ENCODE peak calls at places on chromosomes 11 and 22, in four cellular contexts. X is mesenchymal stem cell, N is GM23248, O is endodermal cell. P is an unnamed sample.

GRCh38 chr22:45336971-45337431 is 27.3 kb downstream of the FAM118A start:
- DNase-seq in N (peak), X (no peak), O (no peak), P (no peak)

GRCh38 chr11:131468565-131468964 is 98.2 kb downstream of the NTM start:
- DNase-seq in O (no peak), X (no peak), N (peak), P (no peak)

GRCh38 chr22:42863349-42863911 is 6.4 kb upstream of the ARFGAP3 start:
- DNase-seq in N (peak), O (no peak), X (peak), P (peak)

GRCh38 chr11:27462543-27462942 is 10.0 kb downstream of the LGR4 start:
- DNase-seq in X (no peak), O (no peak), N (peak), P (no peak)

GRCh38 chr11:5514841-5515240 is 1.7 kb downstream of the UBQLNL start:
- DNase-seq in O (no peak), N (no peak), X (no peak), P (no peak)

GRCh38 chr22:26648761-26649363 is 8.5 kb upstream of the MIAT start:
- DNase-seq in X (peak), O (no peak), N (no peak), P (peak)

GRCh38 chr11:35812850-35813249 is 131.0 kb upstream of the LDLRAD3 start:
- DNase-seq in O (no peak), X (no peak), N (no peak), P (no peak)

GRCh38 chr11:990101-990500 is 46.4 kb downstream of the MUC6 start:
- DNase-seq in N (no peak), O (no peak), X (no peak), P (no peak)

GRCh38 chr22:46442217-46442853 is 95.1 kb downstream of the CELSR1 start:
- DNase-seq in O (peak), N (no peak), X (no peak), P (no peak)

GRCh38 chr11:116505466-116506247 is 267.1 kb downstream of the BUD13 start:
- DNase-seq in X (no peak), O (peak), N (no peak), P (no peak)

GRCh38 chr11:30420233-30420787 is 97.4 kb downstream of the ARL14EP start:
- DNase-seq in X (no peak), N (no peak), O (no peak), P (no peak)

GRCh38 chr11:6655020-6655789 is 404 bp downstream of the DCHS1 start:
- DNase-seq in N (peak), O (peak), X (peak), P (no peak)

GRCh38 chr11:117492578-117493251 is 165.1 kb downstream of the CEP164 start:
- DNase-seq in X (no peak), O (peak), N (no peak), P (no peak)

GRCh38 chr22:50719814-50720300 is 18.1 kb upstream of the ACR start:
- DNase-seq in X (no peak), N (no peak), O (no peak), P (no peak)

GRCh38 chr22:47060718-47061117 is 298.3 kb downstream of the TBC1D22A start:
- DNase-seq in X (no peak), O (no peak), N (no peak), P (no peak)

GRCh38 chr11:71210861-71211260 is 41.5 kb downstream of the SHANK2 start:
- DNase-seq in O (no peak), N (no peak), X (no peak), P (no peak)

GRCh38 chr11:78379039-78379670 is 38.5 kb downstream of the GAB2 start:
- DNase-seq in N (peak), X (no peak), O (no peak), P (no peak)

GRCh38 chr22:19103881-19104821 is 18.1 kb downstream of the DGCR2 start:
- DNase-seq in X (peak), O (no peak), N (peak), P (no peak)

GRCh38 chr22:41844036-41844435 is 11.1 kb downstream of the SREBF2 start:
- DNase-seq in N (no peak), X (no peak), O (no peak), P (no peak)

GRCh38 chr22:41847300-41847699 is 14.4 kb downstream of the SREBF2 start:
- DNase-seq in X (no peak), N (no peak), O (no peak), P (peak)

GRCh38 chr22:41846268-41847002 is 13.5 kb downstream of the SREBF2 start:
- DNase-seq in O (peak), N (no peak), X (no peak), P (no peak)

GRCh38 chr22:41844513-41844912 is 11.6 kb downstream of the SREBF2 start:
- DNase-seq in O (no peak), X (no peak), N (no peak), P (no peak)

DNA sequence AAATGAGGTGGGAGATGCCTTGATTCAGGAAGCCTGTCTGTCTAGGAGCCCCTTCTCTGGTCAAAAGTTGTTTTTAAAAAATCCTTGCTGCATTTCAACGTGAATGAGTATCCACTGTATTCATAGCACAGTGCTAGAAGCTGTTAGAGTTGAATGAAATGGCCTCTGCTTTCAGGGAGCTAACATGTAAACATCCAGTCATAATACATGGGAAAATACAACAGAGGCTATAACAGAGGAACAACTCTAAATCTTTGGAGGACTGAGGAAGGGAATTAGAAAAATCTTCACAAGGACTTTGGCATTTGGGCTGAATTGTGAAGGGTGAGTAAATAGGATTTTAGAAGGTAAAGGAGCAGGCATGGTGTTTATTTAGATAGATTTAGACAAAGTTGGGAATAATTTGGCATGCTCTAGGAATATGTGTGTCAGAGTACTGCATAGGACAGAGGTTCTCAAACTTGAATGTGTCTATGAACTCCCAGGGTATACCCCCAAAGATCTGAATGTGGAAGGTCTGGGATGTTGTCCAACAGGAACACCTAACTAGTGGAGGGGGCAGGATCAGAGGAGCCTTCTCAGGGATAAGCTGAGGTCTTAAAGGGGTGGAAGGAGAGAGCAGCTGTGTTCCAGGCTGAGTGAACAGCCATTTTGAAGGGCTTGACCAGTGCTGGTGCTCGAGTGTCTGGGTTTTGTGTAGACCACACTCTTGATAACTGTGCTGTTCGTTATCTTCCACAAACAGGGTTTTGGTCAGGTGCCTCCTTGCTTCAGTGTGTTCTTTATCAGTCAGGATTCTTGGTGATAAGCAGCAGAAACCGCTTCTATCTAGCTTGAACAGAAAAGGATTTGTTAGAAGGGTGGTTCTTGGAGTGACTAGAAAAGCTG is 12.7 kb downstream of the SREBF2 start:
- DNase-seq in N (no peak), X (no peak), O (peak), P (no peak)
- H3K9ac ChIP-seq in N (no peak), X (no peak), O (peak), P (no peak)

DNA sequence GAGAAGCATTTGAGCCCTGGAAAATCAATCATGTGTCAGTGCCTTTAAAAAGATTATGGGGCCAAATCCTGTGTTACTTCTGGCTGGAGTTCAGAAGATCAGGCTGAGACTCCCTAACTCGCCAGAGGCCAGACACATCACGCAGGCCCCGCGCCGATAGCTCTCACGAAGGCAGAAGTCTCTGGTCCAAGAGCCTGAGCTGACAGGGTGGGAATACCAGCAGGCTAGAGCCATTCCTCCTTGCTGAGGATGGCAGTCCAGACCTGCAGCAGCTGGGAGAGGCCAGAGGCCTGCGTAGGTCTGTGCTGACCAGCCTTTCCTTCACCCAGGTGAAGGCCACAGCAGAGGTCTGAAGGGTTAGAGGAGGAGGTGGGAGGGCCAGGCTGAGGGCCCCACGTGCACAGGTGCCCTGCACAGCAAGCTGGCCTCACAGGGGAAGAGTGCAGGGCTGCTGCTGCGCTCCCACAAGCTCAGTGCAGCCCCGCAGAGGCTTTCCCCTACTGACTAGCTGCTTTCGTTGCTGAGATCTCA is 52.9 kb downstream of the ST14 start:
- DNase-seq in X (no peak), O (peak), N (no peak), P (no peak)
- H3K9ac ChIP-seq in X (no peak), O (no peak), N (no peak), P (no peak)

DNA sequence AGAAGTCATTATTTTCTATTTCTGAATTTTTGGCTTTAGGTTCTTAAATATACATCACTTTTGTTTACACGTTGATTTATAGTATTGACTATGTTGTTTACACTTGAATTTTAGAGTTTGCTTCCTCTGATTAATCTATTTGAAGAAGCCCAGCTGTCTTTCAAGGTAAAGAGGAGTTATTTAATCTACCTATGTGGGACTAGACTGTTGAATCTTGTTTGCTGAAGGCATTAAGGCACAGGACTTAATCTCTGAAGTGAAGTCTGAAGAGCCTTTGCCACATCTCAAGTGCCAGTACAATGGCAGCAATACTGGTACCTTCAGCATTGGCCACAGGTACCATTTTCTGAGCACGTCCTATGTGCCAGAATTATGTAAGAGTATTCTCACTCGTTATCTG is 11.2 kb downstream of the POU2AF3 start:
- DNase-seq in X (no peak), O (no peak), N (no peak), P (no peak)
- H3K9ac ChIP-seq in X (no peak), O (no peak), N (no peak), P (no peak)

GRCh38 chr11:73001615-73002014 is 140.5 kb downstream of the FCHSD2 start:
- DNase-seq in N (no peak), X (no peak), O (no peak), P (no peak)

GRCh38 chr11:72996959-72997358 is 145.2 kb downstream of the FCHSD2 start:
- DNase-seq in N (no peak), X (no peak), O (no peak), P (no peak)
- H3K9ac ChIP-seq in N (no peak), X (no peak), O (no peak), P (no peak)